ENCODE peak calls at places on chromosomes 16 and 17, in five cellular contexts. Z is CD8-positive, alpha-beta memory T cell; K is tibial nerve; Y is HFF-Myc; Q is lung. A is an unnamed sample.

GRCh38 chr17:45224671-45225050 is 3.0 kb downstream of the FMNL1 start:
- DNase-seq in Z (peak; percentile 26), K (no peak), Y (no peak), Q (no peak), A (no peak)

GRCh38 chr16:80954985-80955384 is 51.7 kb downstream of the CMC2 start:
- DNase-seq in Y (no peak), Q (no peak), Z (no peak), K (no peak), A (no peak)

GRCh38 chr17:45397796-45398195 is 34.9 kb downstream of the ARHGAP27 start:
- DNase-seq in Z (no peak), Y (no peak), Q (no peak), K (no peak), A (no peak)

GRCh38 chr16:78684040-78684611 is 584.7 kb downstream of the WWOX start:
- DNase-seq in Y (no peak), Q (peak; percentile 43), Z (no peak), K (peak; percentile 56), A (no peak)

GRCh38 chr17:43906951-43907424 is 348 bp downstream of the MPP2 start:
- DNase-seq in Y (no peak), Q (no peak), Z (peak; percentile 21), K (peak; percentile 9), A (peak; percentile 59)

GRCh38 chr16:11681977-11682654 is 13.9 kb downstream of the SNN start:
- DNase-seq in Q (no peak), Y (no peak), Z (no peak), K (no peak), A (no peak)

GRCh38 chr17:76547183-76547641 is 7.4 kb downstream of the PRCD start:
- DNase-seq in K (peak; percentile 77), Y (no peak), Z (peak; percentile 55), Q (peak; percentile 54), A (peak; percentile 30)

GRCh38 chr17:32819035-32819434 is 57.9 kb downstream of the MYO1D start:
- DNase-seq in Q (no peak), Z (no peak), K (no peak), Y (no peak), A (no peak)

GRCh38 chr16:5776876-5777275 is 679.3 kb upstream of the EEF2KMT start:
- DNase-seq in Y (no peak), Z (no peak), K (no peak), Q (no peak), A (no peak)

GRCh38 chr17:29592850-29593545 is at the start of gene ANKRD13B:
- DNase-seq in K (no peak), Y (no peak), Z (no peak), Q (no peak), A (peak; percentile 67)

GRCh38 chr16:86104537-86105048 is 205.6 kb downstream of the IRF8 start:
- DNase-seq in Y (no peak), Z (no peak), Q (no peak), K (no peak), A (no peak)

GRCh38 chr17:74763565-74764387 is 12.4 kb downstream of the NAT9 start:
- DNase-seq in Y (no peak), Q (no peak), Z (no peak), K (no peak), A (no peak)

GRCh38 chr17:2965621-2966275 is 97.7 kb downstream of the OR1D5 start:
- DNase-seq in Y (no peak), Z (no peak), K (no peak), Q (no peak), A (peak; percentile 44)

GRCh38 chr16:1048442-1049112 is 24.0 kb upstream of the SSTR5 start:
- DNase-seq in Y (no peak), Q (no peak), K (peak; percentile 33), Z (no peak), A (no peak)

GRCh38 chr17:7263071-7263800 is 958 bp upstream of the CLDN7 start:
- DNase-seq in Q (peak; percentile 79), K (no peak), Z (no peak), Y (no peak), A (no peak)
- H3K4me3 ChIP-seq in Q (peak overlapping the region; percentile 57), K (no peak overlapping the region), Z (peak overlapping the region; percentile 24), Y (no peak overlapping the region), A (peak overlapping the region; percentile 61)

GRCh38 chr16:63737633-63738032 is 1384.2 kb downstream of the CDH11 start:
- DNase-seq in Y (no peak), Q (no peak), K (no peak), Z (no peak), A (no peak)

DNA sequence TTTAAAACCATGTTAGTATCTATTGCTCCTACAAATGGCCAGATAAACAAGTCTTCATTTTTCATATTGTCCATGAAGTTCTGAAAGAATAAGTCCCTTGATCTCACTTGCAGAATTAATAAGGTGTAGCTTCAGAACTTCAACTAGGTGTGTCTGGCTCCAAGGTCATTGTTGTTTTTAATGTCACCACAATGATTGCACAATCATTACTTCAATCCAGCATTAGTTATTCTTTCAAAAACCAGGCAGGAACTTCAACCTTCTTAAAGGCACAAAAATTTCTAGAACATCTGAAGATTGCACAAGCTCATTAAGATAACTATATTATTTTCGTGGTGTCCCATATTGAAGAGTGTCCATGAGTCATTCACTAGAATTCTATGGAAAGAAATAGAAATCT is 1386.4 kb downstream of the CDH11 start:
- DNase-seq in Q (no peak), Z (no peak), K (no peak), Y (no peak), A (no peak)
- H3K4me3 ChIP-seq in Q (no peak overlapping the region), Z (no peak overlapping the region), K (no peak overlapping the region), Y (no peak overlapping the region), A (no peak overlapping the region)

GRCh38 chr16:19396555-19397011 is 21.1 kb upstream of the TMC5 start:
- DNase-seq in Y (no peak), K (no peak), Q (peak; percentile 71), Z (no peak), A (no peak)

GRCh38 chr16:19392352-19392751 is 25.3 kb upstream of the TMC5 start:
- DNase-seq in K (no peak), Z (no peak), Y (no peak), Q (no peak), A (no peak)

GRCh38 chr16:19389246-19389645 is 28.4 kb upstream of the TMC5 start:
- DNase-seq in Y (no peak), Q (peak; percentile 78), Z (peak; percentile 5), K (peak; percentile 17), A (no peak)

DNA sequence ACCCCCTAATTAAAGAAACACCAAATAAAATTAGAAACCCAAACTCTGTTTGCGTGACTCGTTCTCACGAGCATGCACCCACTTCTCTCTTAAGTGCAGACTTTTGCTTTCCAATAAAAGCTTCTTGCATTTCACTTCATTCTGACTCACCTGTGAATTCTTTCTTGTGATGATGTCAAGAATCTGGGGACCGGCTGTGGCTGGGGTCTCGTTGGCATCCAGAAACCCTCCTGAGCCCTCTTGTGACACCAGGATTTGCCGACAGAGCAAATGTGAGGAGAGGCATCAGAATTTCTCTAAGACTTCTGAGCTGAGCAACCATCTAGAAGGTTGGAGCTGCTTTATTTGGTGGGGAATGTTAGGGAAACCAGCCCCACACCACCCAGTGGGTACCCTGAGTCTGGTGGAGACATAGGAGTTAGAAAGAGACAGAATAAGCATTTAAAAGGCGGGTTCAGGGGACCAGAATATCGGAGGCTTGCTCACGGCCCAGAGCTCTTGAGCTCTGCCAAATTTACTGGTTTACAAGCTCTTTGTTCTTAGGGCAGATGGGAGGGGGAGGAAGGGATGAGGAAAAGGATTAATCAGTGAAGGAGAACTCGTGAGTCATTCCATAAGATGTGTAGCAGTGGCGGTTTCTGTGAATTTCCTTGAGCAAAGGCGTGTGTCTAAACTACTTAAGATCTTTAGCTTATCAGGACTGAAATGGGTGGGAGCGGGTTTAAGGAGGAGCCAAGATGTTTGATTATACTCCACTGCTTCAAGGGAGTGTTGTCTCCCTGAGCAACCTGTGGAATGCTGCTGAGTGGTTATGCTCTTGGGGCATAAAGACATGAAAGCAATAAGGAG is 24.2 kb upstream of the TMC5 start:
- DNase-seq in Z (no peak), Y (no peak), K (no peak), Q (peak; percentile 71), A (no peak)
- H3K4me3 ChIP-seq in Z (no peak overlapping the region), Y (no peak overlapping the region), K (no peak overlapping the region), Q (no peak overlapping the region), A (no peak overlapping the region)

GRCh38 chr17:63675231-63675606 is 24.7 kb downstream of the LIMD2 start:
- DNase-seq in Y (no peak), K (no peak), Q (no peak), Z (no peak), A (no peak)
- H3K4me3 ChIP-seq in Y (no peak overlapping the region), K (no peak overlapping the region), Q (no peak overlapping the region), Z (no peak overlapping the region), A (no peak overlapping the region)

GRCh38 chr17:17701112-17701511 is 19.9 kb downstream of the RAI1 start:
- DNase-seq in Y (no peak), K (no peak), Z (no peak), Q (no peak), A (no peak)

GRCh38 chr17:17701658-17702057 is 20.4 kb downstream of the RAI1 start:
- DNase-seq in Q (no peak), K (no peak), Y (no peak), Z (no peak), A (no peak)

GRCh38 chr17:17702370-17702769 is 21.1 kb downstream of the RAI1 start:
- DNase-seq in Y (no peak), K (no peak), Z (no peak), Q (no peak), A (no peak)

GRCh38 chr17:17698869-17699351 is 17.7 kb downstream of the RAI1 start:
- DNase-seq in Z (no peak), Y (no peak), K (no peak), Q (no peak), A (no peak)

GRCh38 chr17:17700251-17700969 is 19.2 kb downstream of the RAI1 start:
- DNase-seq in K (no peak), Z (no peak), Y (no peak), Q (no peak), A (no peak)
- H3K4me3 ChIP-seq in K (peak overlapping the region; percentile 33), Z (no peak overlapping the region), Y (no peak overlapping the region), Q (no peak overlapping the region), A (no peak overlapping the region)